ENCODE peak calls at places on chromosomes 13 and 19, in five cellular contexts. One of them, this sample, is unnamed. For H3K4me1, the result is how much of the 10 kb centered on the place peaks cover.

GRCh38 chr13:53342623-53343022 is 314.0 kb downstream of the OLFM4 start:
- DNase-seq in right atrium auricular region: no peak
- DNase-seq in CD4-positive, alpha-beta memory T cell: no peak
- DNase-seq in upper lobe of right lung: no peak
- DNase-seq in CD8-positive, alpha-beta T cell: no peak
- DNase-seq in this sample: no peak

GRCh38 chr13:57631607-57632275 is at the start of gene PCDH17:
- DNase-seq in CD8-positive, alpha-beta T cell: no peak
- DNase-seq in upper lobe of right lung: peak
- DNase-seq in CD4-positive, alpha-beta memory T cell: peak
- DNase-seq in right atrium auricular region: peak
- DNase-seq in this sample: no peak

GRCh38 chr19:49196527-49197240 is 39.1 kb downstream of the TRPM4 start:
- DNase-seq in CD8-positive, alpha-beta T cell: no peak
- DNase-seq in right atrium auricular region: no peak
- DNase-seq in upper lobe of right lung: no peak
- DNase-seq in CD4-positive, alpha-beta memory T cell: no peak
- DNase-seq in this sample: no peak

GRCh38 chr19:55712804-55713631 is 25.2 kb downstream of the NLRP9 start:
- DNase-seq in CD4-positive, alpha-beta memory T cell: no peak
- DNase-seq in right atrium auricular region: no peak
- DNase-seq in upper lobe of right lung: no peak
- DNase-seq in CD8-positive, alpha-beta T cell: no peak
- DNase-seq in this sample: no peak

GRCh38 chr13:113853518-113854237 is 10.2 kb downstream of the GAS6 start:
- DNase-seq in upper lobe of right lung: no peak
- DNase-seq in CD4-positive, alpha-beta memory T cell: no peak
- DNase-seq in CD8-positive, alpha-beta T cell: no peak
- DNase-seq in right atrium auricular region: peak
- DNase-seq in this sample: no peak

GRCh38 chr19:27773318-27774094 is 1439.4 kb downstream of the UQCRFS1 start:
- DNase-seq in right atrium auricular region: peak
- DNase-seq in CD8-positive, alpha-beta T cell: no peak
- DNase-seq in upper lobe of right lung: no peak
- DNase-seq in CD4-positive, alpha-beta memory T cell: no peak
- DNase-seq in this sample: no peak

GRCh38 chr19:7781157-7781556 is 18.1 kb downstream of the CLEC4M start:
- DNase-seq in right atrium auricular region: no peak
- DNase-seq in CD4-positive, alpha-beta memory T cell: no peak
- DNase-seq in CD8-positive, alpha-beta T cell: no peak
- DNase-seq in upper lobe of right lung: peak
- DNase-seq in this sample: no peak

GRCh38 chr13:21318891-21319532 is 140.1 kb downstream of the ZDHHC20 start:
- DNase-seq in upper lobe of right lung: peak
- DNase-seq in right atrium auricular region: no peak
- DNase-seq in CD4-positive, alpha-beta memory T cell: no peak
- DNase-seq in CD8-positive, alpha-beta T cell: no peak
- DNase-seq in this sample: no peak

GRCh38 chr13:31725841-31726240 is 13.5 kb upstream of the RXFP2 start:
- DNase-seq in upper lobe of right lung: no peak
- DNase-seq in CD8-positive, alpha-beta T cell: no peak
- DNase-seq in right atrium auricular region: no peak
- DNase-seq in CD4-positive, alpha-beta memory T cell: no peak
- DNase-seq in this sample: no peak

GRCh38 chr13:73765651-73766384 is 368.4 kb downstream of the KLF12 start:
- DNase-seq in right atrium auricular region: peak
- DNase-seq in upper lobe of right lung: peak
- DNase-seq in CD4-positive, alpha-beta memory T cell: peak
- DNase-seq in CD8-positive, alpha-beta T cell: peak
- DNase-seq in this sample: peak

GRCh38 chr13:111153279-111153976 is 38.3 kb downstream of the ARHGEF7 start:
- DNase-seq in CD4-positive, alpha-beta memory T cell: peak
- DNase-seq in right atrium auricular region: peak
- DNase-seq in CD8-positive, alpha-beta T cell: peak
- DNase-seq in upper lobe of right lung: peak
- DNase-seq in this sample: peak

GRCh38 chr19:33440682-33441081 is 67.2 kb downstream of the CEBPG start:
- DNase-seq in CD4-positive, alpha-beta memory T cell: no peak
- DNase-seq in upper lobe of right lung: peak
- DNase-seq in CD8-positive, alpha-beta T cell: no peak
- DNase-seq in right atrium auricular region: no peak
- DNase-seq in this sample: no peak

GRCh38 chr13:92838786-92839185 is 387.8 kb upstream of the GPC6 start:
- DNase-seq in right atrium auricular region: no peak
- DNase-seq in CD4-positive, alpha-beta memory T cell: no peak
- DNase-seq in upper lobe of right lung: no peak
- DNase-seq in CD8-positive, alpha-beta T cell: no peak
- DNase-seq in this sample: no peak

GRCh38 chr13:19791953-19792537 is 9.3 kb upstream of the PSPC1 start:
- DNase-seq in CD8-positive, alpha-beta T cell: no peak
- DNase-seq in upper lobe of right lung: no peak
- DNase-seq in right atrium auricular region: no peak
- DNase-seq in CD4-positive, alpha-beta memory T cell: no peak
- DNase-seq in this sample: no peak

GRCh38 chr13:24684600-24684998 is 4.4 kb downstream of the ATP12A start:
- DNase-seq in CD8-positive, alpha-beta T cell: no peak
- DNase-seq in CD4-positive, alpha-beta memory T cell: peak
- DNase-seq in upper lobe of right lung: no peak
- DNase-seq in right atrium auricular region: no peak
- DNase-seq in this sample: no peak

GRCh38 chr13:99961634-99962033 is 9.9 kb downstream of the ZIC5 start:
- DNase-seq in CD8-positive, alpha-beta T cell: no peak
- DNase-seq in right atrium auricular region: no peak
- DNase-seq in upper lobe of right lung: no peak
- DNase-seq in CD4-positive, alpha-beta memory T cell: no peak
- DNase-seq in this sample: no peak

GRCh38 chr13:110138009-110138699 is 168.8 kb downstream of the COL4A1 start:
- DNase-seq in CD8-positive, alpha-beta T cell: peak
- DNase-seq in upper lobe of right lung: peak
- DNase-seq in right atrium auricular region: peak
- DNase-seq in CD4-positive, alpha-beta memory T cell: peak
- DNase-seq in this sample: peak

GRCh38 chr13:85284349-85284748 is 514.9 kb downstream of the SLITRK6 start:
- DNase-seq in CD8-positive, alpha-beta T cell: no peak
- DNase-seq in upper lobe of right lung: no peak
- DNase-seq in right atrium auricular region: no peak
- DNase-seq in CD4-positive, alpha-beta memory T cell: no peak
- DNase-seq in this sample: no peak

GRCh38 chr13:110307697-110308376 is 753 bp downstream of the COL4A2 start:
- DNase-seq in CD4-positive, alpha-beta memory T cell: no peak
- DNase-seq in right atrium auricular region: peak
- DNase-seq in upper lobe of right lung: no peak
- DNase-seq in CD8-positive, alpha-beta T cell: no peak
- DNase-seq in this sample: peak

GRCh38 chr13:111177803-111178389 is 62.8 kb downstream of the ARHGEF7 start:
- DNase-seq in upper lobe of right lung: no peak
- DNase-seq in CD8-positive, alpha-beta T cell: no peak
- DNase-seq in right atrium auricular region: no peak
- DNase-seq in CD4-positive, alpha-beta memory T cell: no peak
- DNase-seq in this sample: no peak

GRCh38 chr13:62473190-62473943 is 1057.7 kb upstream of the PCDH20 start:
- DNase-seq in upper lobe of right lung: no peak
- DNase-seq in CD8-positive, alpha-beta T cell: no peak
- DNase-seq in right atrium auricular region: no peak
- DNase-seq in CD4-positive, alpha-beta memory T cell: no peak
- DNase-seq in this sample: no peak

GRCh38 chr19:12665646-12666304 is 767 bp downstream of the MAN2B1 start:
- DNase-seq in CD4-positive, alpha-beta memory T cell: no peak
- DNase-seq in upper lobe of right lung: no peak
- DNase-seq in right atrium auricular region: no peak
- DNase-seq in CD8-positive, alpha-beta T cell: no peak
- DNase-seq in this sample: no peak
- H3K27ac ChIP-seq in CD4-positive, alpha-beta memory T cell: peak
- H3K27ac ChIP-seq in upper lobe of right lung: peak
- H3K27ac ChIP-seq in right atrium auricular region: no peak
- H3K27ac ChIP-seq in CD8-positive, alpha-beta T cell: peak
- H3K27ac ChIP-seq in this sample: no peak

GRCh38 chr13:33279898-33280549 is 5.5 kb downstream of the STARD13 start:
- DNase-seq in CD8-positive, alpha-beta T cell: no peak
- DNase-seq in right atrium auricular region: no peak
- DNase-seq in upper lobe of right lung: no peak
- DNase-seq in CD4-positive, alpha-beta memory T cell: no peak
- DNase-seq in this sample: peak

GRCh38 chr13:33279414-33279813 is 6.1 kb downstream of the STARD13 start:
- DNase-seq in CD8-positive, alpha-beta T cell: no peak
- DNase-seq in upper lobe of right lung: no peak
- DNase-seq in right atrium auricular region: no peak
- DNase-seq in CD4-positive, alpha-beta memory T cell: no peak
- DNase-seq in this sample: no peak

GRCh38 chr13:33281951-33282595 is 3.5 kb downstream of the STARD13 start:
- DNase-seq in CD4-positive, alpha-beta memory T cell: no peak
- DNase-seq in upper lobe of right lung: no peak
- DNase-seq in CD8-positive, alpha-beta T cell: no peak
- DNase-seq in right atrium auricular region: no peak
- DNase-seq in this sample: no peak

GRCh38 chr13:33280923-33281322 is 4.6 kb downstream of the STARD13 start:
- DNase-seq in CD8-positive, alpha-beta T cell: no peak
- DNase-seq in right atrium auricular region: no peak
- DNase-seq in upper lobe of right lung: no peak
- DNase-seq in CD4-positive, alpha-beta memory T cell: no peak
- DNase-seq in this sample: no peak

GRCh38 chr13:33280550-33280905 is 5.0 kb downstream of the STARD13 start:
- DNase-seq in upper lobe of right lung: no peak
- DNase-seq in CD8-positive, alpha-beta T cell: no peak
- DNase-seq in CD4-positive, alpha-beta memory T cell: no peak
- DNase-seq in right atrium auricular region: no peak
- DNase-seq in this sample: no peak
- H3K4me1 ChIP-seq in upper lobe of right lung: half or more
- H3K4me1 ChIP-seq in CD8-positive, alpha-beta T cell: under half
- H3K4me1 ChIP-seq in CD4-positive, alpha-beta memory T cell: under half
- H3K4me1 ChIP-seq in right atrium auricular region: under half
- H3K4me1 ChIP-seq in this sample: under half

GRCh38 chr19:16573296-16573695 is 1.1 kb upstream of the SLC35E1 start:
- DNase-seq in upper lobe of right lung: no peak
- DNase-seq in right atrium auricular region: no peak
- DNase-seq in CD4-positive, alpha-beta memory T cell: no peak
- DNase-seq in CD8-positive, alpha-beta T cell: no peak
- DNase-seq in this sample: no peak
- H3K27ac ChIP-seq in upper lobe of right lung: peak
- H3K27ac ChIP-seq in right atrium auricular region: peak
- H3K27ac ChIP-seq in CD4-positive, alpha-beta memory T cell: peak
- H3K27ac ChIP-seq in CD8-positive, alpha-beta T cell: peak
- H3K27ac ChIP-seq in this sample: peak

DNA sequence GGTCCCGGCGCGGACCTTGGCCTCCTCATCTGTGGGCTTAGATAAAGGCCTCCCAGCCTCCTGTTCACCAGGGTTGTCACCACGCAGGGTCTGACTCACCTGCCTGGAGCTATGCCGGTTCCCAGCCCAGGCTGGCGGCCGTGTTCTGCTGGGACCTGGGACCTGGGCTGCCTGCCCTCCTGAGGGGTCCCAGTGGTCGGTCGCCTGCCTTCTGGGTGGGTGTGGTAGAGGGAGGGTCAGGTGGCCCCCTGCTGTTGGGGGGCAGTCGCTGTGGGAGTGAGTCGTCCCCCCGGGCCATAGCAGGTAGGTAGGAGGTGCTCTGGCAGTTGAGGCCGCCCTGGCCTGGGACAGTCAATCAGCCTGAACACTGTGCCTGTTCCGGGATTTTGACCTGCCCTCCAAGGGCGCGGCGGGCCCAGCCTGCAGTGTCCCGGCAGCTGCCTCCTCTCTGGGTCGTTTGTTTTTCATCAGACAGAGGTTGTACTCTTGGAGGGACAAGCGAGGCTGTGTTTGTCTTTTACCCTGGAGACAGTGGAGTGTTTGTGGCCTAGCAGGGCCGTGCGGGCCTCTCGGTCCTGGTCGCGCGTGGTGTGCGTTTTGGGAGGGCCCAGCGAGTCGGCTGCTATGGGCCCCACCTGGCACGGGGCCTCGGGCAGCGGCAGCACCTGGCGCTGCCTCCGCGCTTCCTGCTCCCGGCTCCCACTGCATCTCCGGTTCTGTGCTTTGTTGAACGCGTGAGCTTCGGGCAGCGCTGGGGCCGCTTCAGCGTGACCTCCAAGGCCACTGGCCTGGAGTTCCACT is 2.6 kb downstream of the ADAT3 start:
- DNase-seq in CD8-positive, alpha-beta T cell: no peak
- DNase-seq in CD4-positive, alpha-beta memory T cell: no peak
- DNase-seq in upper lobe of right lung: peak
- DNase-seq in right atrium auricular region: no peak
- DNase-seq in this sample: peak
- H3K4me1 ChIP-seq in CD8-positive, alpha-beta T cell: under half
- H3K4me1 ChIP-seq in CD4-positive, alpha-beta memory T cell: under half
- H3K4me1 ChIP-seq in upper lobe of right lung: under half
- H3K4me1 ChIP-seq in right atrium auricular region: under half
- H3K4me1 ChIP-seq in this sample: under half

DNA sequence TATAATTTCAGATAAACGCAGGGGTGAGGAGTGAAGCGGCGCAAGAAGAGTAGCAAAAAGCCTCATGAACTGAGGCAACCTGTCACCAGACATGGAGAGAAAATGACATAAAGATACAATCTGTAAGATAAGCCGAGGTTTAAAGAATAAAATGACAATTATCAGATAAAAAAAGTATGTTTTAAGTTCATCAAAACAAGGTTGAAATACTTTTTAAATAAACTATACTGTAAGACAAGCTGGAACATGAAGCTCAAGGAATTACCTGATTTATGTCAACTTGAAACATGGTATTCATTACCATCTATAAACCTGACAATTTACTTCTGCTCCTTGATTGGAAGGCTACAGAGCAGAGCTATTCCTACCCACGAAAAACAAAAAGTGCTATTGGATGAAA is 61.6 kb downstream of the MYCBP2 start:
- DNase-seq in right atrium auricular region: no peak
- DNase-seq in CD4-positive, alpha-beta memory T cell: no peak
- DNase-seq in CD8-positive, alpha-beta T cell: no peak
- DNase-seq in upper lobe of right lung: no peak
- DNase-seq in this sample: no peak
- H3K27ac ChIP-seq in right atrium auricular region: no peak
- H3K27ac ChIP-seq in CD4-positive, alpha-beta memory T cell: no peak
- H3K27ac ChIP-seq in CD8-positive, alpha-beta T cell: no peak
- H3K27ac ChIP-seq in upper lobe of right lung: no peak
- H3K27ac ChIP-seq in this sample: no peak

DNA sequence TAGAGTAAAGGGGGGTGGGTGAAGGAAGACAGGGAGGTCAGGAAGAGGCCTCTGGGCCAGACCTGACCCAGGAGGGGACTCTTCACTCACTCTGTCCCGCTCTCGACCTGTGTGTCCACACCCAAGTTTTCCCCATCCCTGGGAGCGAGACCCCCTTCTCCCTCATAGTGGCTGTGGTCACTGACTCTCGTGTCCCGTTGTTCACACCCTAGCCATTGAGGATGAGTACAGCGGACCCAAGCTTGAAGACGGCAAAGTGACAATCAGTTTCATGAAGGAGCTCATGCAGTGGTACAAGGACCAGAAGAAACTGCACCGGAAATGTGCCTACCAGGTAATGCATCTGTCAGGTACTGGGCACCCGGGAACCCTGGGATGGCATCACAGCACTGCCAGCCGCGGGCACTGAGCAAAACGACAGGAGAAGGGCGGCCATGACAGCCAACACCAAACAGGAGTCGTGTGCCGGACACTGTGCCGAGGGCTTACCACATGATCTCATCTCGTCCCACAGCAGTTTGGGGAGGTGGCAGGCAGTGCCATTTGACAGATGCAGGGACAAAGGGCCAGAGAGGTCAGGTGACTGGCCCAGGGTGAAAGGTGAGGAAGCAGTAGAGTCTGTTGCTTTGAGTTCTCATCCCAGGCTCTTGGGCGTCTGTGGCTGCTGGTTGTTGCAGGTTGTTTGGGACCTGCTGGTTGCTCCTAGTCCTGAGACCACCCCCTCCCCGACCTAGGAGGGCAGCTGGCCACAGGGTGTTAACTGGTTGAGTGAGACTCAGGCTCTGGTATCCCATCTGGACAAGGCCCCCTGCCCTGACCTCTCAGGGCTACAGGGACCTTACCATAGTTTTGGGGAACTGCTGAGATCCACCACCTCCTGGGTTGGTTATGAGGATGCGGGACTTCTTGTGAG is 29.6 kb downstream of the PPP5C start:
- DNase-seq in upper lobe of right lung: peak
- DNase-seq in CD8-positive, alpha-beta T cell: no peak
- DNase-seq in CD4-positive, alpha-beta memory T cell: no peak
- DNase-seq in right atrium auricular region: no peak
- DNase-seq in this sample: no peak
- H3K4me1 ChIP-seq in upper lobe of right lung: under half
- H3K4me1 ChIP-seq in CD8-positive, alpha-beta T cell: under half
- H3K4me1 ChIP-seq in CD4-positive, alpha-beta memory T cell: under half
- H3K4me1 ChIP-seq in right atrium auricular region: under half
- H3K4me1 ChIP-seq in this sample: under half

This sample was measured in SJCRH30.